ENCODE peak calls at places on chromosome 6, in nine cellular contexts. N, I, U, Y, T, D, J, B and V are unnamed samples.

GRCh38 chr6:76814496-76815458 is 648.5 kb downstream of the HTR1B start:
- DNase-seq in N (no peak), I (no peak), U (no peak), Y (no peak), T (no peak), D (no peak), J (no peak), B (no peak), V (no peak)

GRCh38 chr6:27143474-27144026 is 104.0 kb upstream of the PRSS16 start:
- DNase-seq in N (no peak), I (no peak), U (no peak), Y (no peak), T (no peak), D (no peak), J (no peak), B (no peak), V (no peak)

GRCh38 chr6:31114540-31114876 is at the start of gene PSORS1C1:
- DNase-seq in N (no peak), I (peak; percentile 46), U (peak; percentile 82), Y (no peak), T (peak; percentile 92), D (peak; percentile 94), J (peak; percentile 98), B (peak; percentile 83), V (no peak)

GRCh38 chr6:5379647-5380242 is 118.4 kb downstream of the FARS2 start:
- DNase-seq in N (no peak), I (peak; percentile 60), U (no peak), Y (no peak), T (peak; percentile 36), D (no peak), J (peak; percentile 36), B (no peak), V (no peak)

GRCh38 chr6:3386374-3386857 is 70.4 kb downstream of the SLC22A23 start:
- DNase-seq in N (no peak), I (no peak), U (no peak), Y (no peak), T (no peak), D (no peak), J (no peak), B (peak; percentile 84), V (no peak)

GRCh38 chr6:29628419-29629281 is 4.3 kb downstream of the GABBR1 start:
- DNase-seq in N (peak; percentile 75), I (peak; percentile 70), U (peak; percentile 18), Y (peak; percentile 38), T (peak; percentile 89), D (peak; percentile 42), J (peak; percentile 95), B (peak; percentile 76), V (peak; percentile 66)

GRCh38 chr6:38933426-38933825 is 115.2 kb upstream of the GLP1R start:
- DNase-seq in N (no peak), I (no peak), U (no peak), Y (no peak), T (peak; percentile 3), D (no peak), J (peak; percentile 40), B (no peak), V (no peak)

GRCh38 chr6:129890701-129891100 is 29.6 kb upstream of the TMEM244 start:
- DNase-seq in N (no peak), I (no peak), U (no peak), Y (no peak), T (no peak), D (no peak), J (peak; percentile 42), B (no peak), V (no peak)

GRCh38 chr6:8400663-8401062 is 34.7 kb downstream of the SLC35B3 start:
- DNase-seq in N (no peak), I (no peak), U (no peak), Y (no peak), T (no peak), D (no peak), J (no peak), B (no peak), V (no peak)

GRCh38 chr6:125597411-125598253 is 151.8 kb upstream of the HEY2 start:
- DNase-seq in N (no peak), I (no peak), U (no peak), Y (no peak), T (no peak), D (no peak), J (no peak), B (no peak), V (no peak)

GRCh38 chr6:76742919-76743318 is 670.5 kb upstream of the IMPG1 start:
- DNase-seq in N (no peak), I (no peak), U (no peak), Y (no peak), T (no peak), D (no peak), J (no peak), B (no peak), V (no peak)

GRCh38 chr6:149551920-149552319 is 6.1 kb upstream of the PPIL4 start:
- DNase-seq in N (no peak), I (no peak), U (no peak), Y (no peak), T (no peak), D (no peak), J (no peak), B (no peak), V (no peak)

GRCh38 chr6:39933669-39934059 is 598 bp downstream of the MOCS1 start:
- DNase-seq in N (no peak), I (no peak), U (no peak), Y (no peak), T (no peak), D (no peak), J (no peak), B (no peak), V (no peak)

GRCh38 chr6:133099573-133099972 is 141.6 kb upstream of the EYA4 start:
- DNase-seq in N (no peak), I (no peak), U (peak; percentile 4), Y (no peak), T (peak; percentile 10), D (peak; percentile 87), J (peak; percentile 76), B (no peak), V (no peak)

GRCh38 chr6:104253236-104253635 is 606.5 kb downstream of the HACE1 start:
- DNase-seq in N (no peak), I (no peak), U (no peak), Y (no peak), T (no peak), D (no peak), J (no peak), B (no peak), V (no peak)

GRCh38 chr6:163940705-163941470 is 526.4 kb downstream of the QKI start:
- DNase-seq in N (no peak), I (no peak), U (no peak), Y (no peak), T (no peak), D (no peak), J (no peak), B (no peak), V (no peak)

GRCh38 chr6:160949531-160949930 is 42.0 kb upstream of the MAP3K4 start:
- DNase-seq in N (no peak), I (no peak), U (no peak), Y (no peak), T (no peak), D (no peak), J (no peak), B (no peak), V (no peak)

GRCh38 chr6:128519132-128519930 is 1.1 kb downstream of the PTPRK start:
- DNase-seq in N (peak; percentile 75), I (peak; percentile 56), U (no peak), Y (no peak), T (peak; percentile 52), D (no peak), J (peak; percentile 67), B (peak; percentile 58), V (peak; percentile 36)

GRCh38 chr6:46815130-46815529 is 21.9 kb downstream of the MEP1A start:
- DNase-seq in N (no peak), I (no peak), U (no peak), Y (no peak), T (no peak), D (no peak), J (peak; percentile 55), B (no peak), V (no peak)

GRCh38 chr6:44977406-44977740 is 350.8 kb upstream of the RUNX2 start:
- DNase-seq in N (no peak), I (no peak), U (no peak), Y (no peak), T (no peak), D (no peak), J (no peak), B (no peak), V (no peak)

GRCh38 chr6:28543671-28544131 is 18.0 kb downstream of the GPX5 start:
- DNase-seq in N (peak; percentile 55), I (peak; percentile 30), U (no peak), Y (no peak), T (no peak), D (no peak), J (no peak), B (no peak), V (no peak)

GRCh38 chr6:138106665-138107077 is 548 bp downstream of the PERP start:
- DNase-seq in N (no peak), I (no peak), U (no peak), Y (no peak), T (no peak), D (no peak), J (no peak), B (no peak), V (no peak)

GRCh38 chr6:2658788-2659187 is 91.9 kb downstream of the MYLK4 start:
- DNase-seq in N (no peak), I (no peak), U (no peak), Y (no peak), T (no peak), D (no peak), J (peak; percentile 30), B (no peak), V (no peak)

GRCh38 chr6:6793388-6794250 is 205.1 kb downstream of the LY86 start:
- DNase-seq in N (no peak), I (no peak), U (no peak), Y (no peak), T (no peak), D (no peak), J (no peak), B (no peak), V (no peak)

GRCh38 chr6:71248306-71248705 is 40.3 kb upstream of the OGFRL1 start:
- DNase-seq in N (no peak), I (peak; percentile 19), U (peak; percentile 10), Y (no peak), T (peak; percentile 59), D (peak; percentile 89), J (peak; percentile 37), B (no peak), V (no peak)